ENCODE peak calls at places on chromosomes 7 and 10, in four cellular contexts. J is type B pancreatic cell, L is lower lobe of right lung, X is neural progenitor cell. K is an unnamed sample.

GRCh38 chr7:75937958-75938786 is 23.2 kb downstream of the POR start:
- DNase-seq in J (no peak), L (peak), X (peak), K (peak)

GRCh38 chr7:2738766-2739549 is 51.0 kb downstream of the AMZ1 start:
- DNase-seq in J (peak), L (no peak), X (no peak), K (no peak)

GRCh38 chr7:143393267-143394041 is 12.3 kb downstream of the ZYX start:
- DNase-seq in J (no peak), L (no peak), X (no peak), K (no peak)

GRCh38 chr7:492714-493065 is 27.0 kb downstream of the PDGFA start:
- DNase-seq in J (no peak), L (peak), X (no peak), K (peak)

GRCh38 chr10:90227259-90227658 is 525.9 kb downstream of the KIF20B start:
- DNase-seq in J (no peak), L (no peak), X (no peak), K (no peak)

GRCh38 chr10:122127943-122128342 is 139.0 kb downstream of the TACC2 start:
- DNase-seq in J (no peak), L (no peak), X (no peak), K (no peak)

GRCh38 chr10:7941576-7941975 is 112.9 kb upstream of the GATA3 start:
- DNase-seq in J (no peak), L (no peak), X (no peak), K (no peak)

GRCh38 chr10:133299224-133299623 is 9.4 kb downstream of the TUBGCP2 start:
- DNase-seq in J (no peak), L (no peak), X (no peak), K (no peak)

GRCh38 chr7:12921751-12922345 is 234.4 kb downstream of the ARL4A start:
- DNase-seq in J (no peak), L (no peak), X (no peak), K (no peak)

GRCh38 chr7:75854233-75854632 is 24.6 kb upstream of the RHBDD2 start:
- DNase-seq in J (no peak), L (peak), X (no peak), K (no peak)

GRCh38 chr10:59470570-59470969 is 108.2 kb upstream of the FAM13C start:
- DNase-seq in J (no peak), L (no peak), X (no peak), K (no peak)

GRCh38 chr7:4066626-4067475 is 615.2 kb upstream of the FOXK1 start:
- DNase-seq in J (peak), L (no peak), X (peak), K (no peak)

GRCh38 chr7:84331665-84332064 is 137.1 kb upstream of the SEMA3A start:
- DNase-seq in J (no peak), L (no peak), X (no peak), K (no peak)

GRCh38 chr10:73857446-73857845 is 16.9 kb downstream of the CAMK2G start:
- DNase-seq in J (no peak), L (no peak), X (no peak), K (no peak)

GRCh38 chr7:97014145-97014544 is 8.8 kb downstream of the DLX6 start:
- DNase-seq in J (no peak), L (no peak), X (no peak), K (no peak)

GRCh38 chr7:143288836-143289235 is 685 bp downstream of the CASP2 start:
- DNase-seq in J (no peak), L (no peak), X (peak), K (no peak)

GRCh38 chr7:140609646-140610045 is 31.0 kb downstream of the DENND2A start:
- DNase-seq in J (no peak), L (no peak), X (no peak), K (no peak)

GRCh38 chr10:86759073-86759672 is 2.8 kb downstream of the BMPR1A start:
- DNase-seq in J (no peak), L (no peak), X (no peak), K (no peak)

GRCh38 chr10:102300289-102300843 is 55.0 kb downstream of the GBF1 start:
- DNase-seq in J (no peak), L (no peak), X (no peak), K (no peak)

GRCh38 chr7:91771394-91771793 is 109.1 kb downstream of the MTERF1 start:
- DNase-seq in J (no peak), L (no peak), X (no peak), K (no peak)

GRCh38 chr10:68348265-68348741 is 15.6 kb upstream of the PBLD start:
- DNase-seq in J (no peak), L (no peak), X (peak), K (peak)

GRCh38 chr10:91010952-91011351 is 90.1 kb upstream of the ANKRD1 start:
- DNase-seq in J (no peak), L (no peak), X (no peak), K (no peak)

GRCh38 chr10:79250259-79250658 is 97.0 kb upstream of the PPIF start:
- DNase-seq in J (no peak), L (peak), X (no peak), K (no peak)

GRCh38 chr7:71165708-71166107 is 33.8 kb downstream of the GALNT17 start:
- DNase-seq in J (no peak), L (no peak), X (no peak), K (no peak)

GRCh38 chr7:158617737-158618128 is 30.1 kb upstream of the PTPRN2 start:
- DNase-seq in J (no peak), L (no peak), X (no peak), K (no peak)

GRCh38 chr10:13717936-13718772 is 131.4 kb downstream of the PRPF18 start:
- DNase-seq in J (no peak), L (peak), X (no peak), K (peak)

GRCh38 chr7:40746841-40747556 is 612.2 kb downstream of the SUGCT start:
- DNase-seq in J (no peak), L (no peak), X (no peak), K (no peak)

GRCh38 chr7:73734619-73735525 is 3.7 kb downstream of the ABHD11 start:
- DNase-seq in J (peak), L (peak), X (peak), K (peak)

GRCh38 chr10:119031496-119032059 is 2.1 kb downstream of the NANOS1 start:
- DNase-seq in J (no peak), L (no peak), X (no peak), K (no peak)

GRCh38 chr7:24963218-24963617 is 16.8 kb downstream of the OSBPL3 start:
- DNase-seq in J (no peak), L (peak), X (no peak), K (no peak)

GRCh38 chr7:13897825-13898224 is 91.6 kb downstream of the ETV1 start:
- DNase-seq in J (no peak), L (no peak), X (no peak), K (no peak)

GRCh38 chr7:64183126-64183742 is 23.8 kb upstream of the ZNF735 start:
- DNase-seq in J (no peak), L (peak), X (no peak), K (no peak)

GRCh38 chr10:62183442-62183841 is 85.2 kb downstream of the RTKN2 start:
- DNase-seq in J (no peak), L (no peak), X (no peak), K (no peak)

GRCh38 chr7:33516634-33517033 is 387.3 kb downstream of the BBS9 start:
- DNase-seq in J (no peak), L (no peak), X (no peak), K (no peak)

GRCh38 chr10:43380610-43381222 is 9.3 kb downstream of the FXYD4 start:
- DNase-seq in J (no peak), L (no peak), X (no peak), K (no peak)
- TF ChIP-seq CTCF in J (peak), L (no peak), X (peak), K (no peak)

GRCh38 chr7:108014747-108015682 is 12.1 kb upstream of the LAMB1 start:
- DNase-seq in J (no peak), L (no peak), X (no peak), K (no peak)

GRCh38 chr7:108018668-108019067 is 15.7 kb upstream of the LAMB1 start:
- DNase-seq in J (no peak), L (no peak), X (no peak), K (no peak)

GRCh38 chr7:108017776-108018151 is 14.8 kb upstream of the LAMB1 start:
- DNase-seq in J (no peak), L (no peak), X (no peak), K (no peak)

GRCh38 chr7:108015740-108016139 is 12.8 kb upstream of the LAMB1 start:
- DNase-seq in J (no peak), L (no peak), X (no peak), K (no peak)

DNA sequence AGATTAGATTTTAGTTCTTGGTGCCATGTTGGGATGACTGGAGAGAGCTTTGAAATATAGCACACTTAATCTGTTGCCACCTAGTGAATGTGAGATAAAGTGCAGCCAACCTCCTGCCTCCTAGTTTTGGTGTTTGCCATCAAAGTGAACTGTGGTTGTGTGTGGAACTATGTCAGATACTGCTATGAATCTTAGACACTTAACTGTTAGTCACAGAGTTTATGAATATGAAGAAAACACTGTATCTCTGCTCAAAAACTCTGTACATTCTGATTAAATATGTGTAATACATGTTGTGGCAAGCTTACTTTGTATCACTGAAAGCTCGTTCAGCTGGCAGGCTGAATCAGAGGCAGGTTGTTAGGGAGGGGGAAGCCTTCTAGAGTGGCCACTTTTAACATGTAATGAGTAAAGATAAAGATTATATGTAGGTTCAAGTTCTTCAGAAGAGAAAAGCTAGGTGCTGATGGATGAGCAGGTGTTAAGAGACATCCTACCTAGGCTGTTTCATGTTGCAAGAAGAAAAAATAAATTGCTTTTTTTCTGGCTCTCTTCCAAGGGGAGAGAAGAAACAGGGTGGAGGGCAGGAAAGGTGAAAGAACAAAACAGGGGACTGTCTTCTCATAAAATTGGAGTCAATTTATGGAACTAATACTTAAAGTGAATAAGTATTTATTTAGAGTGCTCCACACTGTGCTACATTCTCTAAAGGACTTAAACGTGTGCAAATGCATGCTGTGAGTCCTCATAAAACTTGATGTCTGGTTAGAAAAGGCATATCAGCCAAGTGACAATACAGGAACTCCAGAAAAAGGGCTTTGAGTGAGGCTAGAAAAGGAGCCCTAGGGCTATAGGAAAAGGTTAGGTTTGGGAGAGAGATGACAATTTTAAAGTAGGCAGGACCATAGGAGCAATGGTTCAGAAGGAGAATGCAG is 14.1 kb upstream of the LAMB1 start:
- DNase-seq in J (no peak), L (no peak), X (no peak), K (no peak)
- TF ChIP-seq CTCF in J (peak), L (peak), X (peak), K (peak)

GRCh38 chr10:48785796-48786195 is 101.1 kb downstream of the WDFY4 start:
- DNase-seq in J (no peak), L (no peak), X (no peak), K (no peak)
- TF ChIP-seq CTCF in J (no peak), L (no peak), X (no peak), K (no peak)

DNA sequence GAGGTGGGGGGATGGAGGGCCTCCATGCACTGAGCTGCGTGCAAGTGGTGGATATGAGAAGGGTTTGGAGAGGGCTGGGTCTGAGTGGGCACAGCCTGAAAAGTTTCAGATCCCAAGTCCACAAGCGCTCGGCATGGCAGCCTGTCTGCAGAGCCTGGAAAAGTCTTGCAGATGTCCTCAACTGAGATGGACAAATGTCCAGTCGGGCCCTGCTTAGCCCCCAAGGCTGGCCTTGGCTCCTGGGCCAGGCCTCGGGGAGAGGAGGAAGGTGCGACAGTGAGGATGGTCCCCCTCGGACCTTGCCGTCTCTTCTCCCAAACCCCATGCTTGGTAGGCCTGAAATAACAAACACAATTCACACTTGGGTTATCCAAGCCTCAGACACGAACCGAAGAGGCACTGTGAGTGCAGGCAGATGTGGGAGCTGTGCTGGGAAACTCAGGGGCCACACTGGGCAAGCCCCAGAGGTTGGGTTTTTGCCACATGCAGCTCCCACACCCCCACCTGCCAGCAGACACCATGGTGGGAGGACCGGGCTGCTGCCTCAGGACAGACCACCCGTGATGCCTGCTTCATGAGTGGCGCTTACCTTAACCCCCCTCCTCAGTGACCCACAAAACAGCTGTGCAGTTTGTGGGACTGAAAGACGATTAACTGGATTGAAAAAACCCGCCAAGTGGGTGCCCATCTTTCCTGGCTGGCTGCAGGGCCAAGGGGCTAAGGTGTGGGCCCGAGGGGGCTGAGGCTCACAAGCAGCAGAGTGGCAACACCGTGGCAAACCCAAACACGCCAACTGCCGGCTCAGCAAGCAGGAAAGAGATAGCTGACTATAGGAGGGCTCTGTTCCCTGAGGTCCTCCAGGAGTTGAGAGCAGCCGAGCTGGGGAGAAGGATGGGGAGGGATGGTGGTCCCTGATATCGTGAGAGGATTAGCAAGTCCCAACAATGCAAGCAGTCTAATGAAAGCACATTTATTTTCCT is 156.8 kb downstream of the RNF216 start:
- DNase-seq in J (no peak), L (no peak), X (no peak), K (no peak)
- TF ChIP-seq CTCF in J (no peak), L (no peak), X (no peak), K (no peak)

DNA sequence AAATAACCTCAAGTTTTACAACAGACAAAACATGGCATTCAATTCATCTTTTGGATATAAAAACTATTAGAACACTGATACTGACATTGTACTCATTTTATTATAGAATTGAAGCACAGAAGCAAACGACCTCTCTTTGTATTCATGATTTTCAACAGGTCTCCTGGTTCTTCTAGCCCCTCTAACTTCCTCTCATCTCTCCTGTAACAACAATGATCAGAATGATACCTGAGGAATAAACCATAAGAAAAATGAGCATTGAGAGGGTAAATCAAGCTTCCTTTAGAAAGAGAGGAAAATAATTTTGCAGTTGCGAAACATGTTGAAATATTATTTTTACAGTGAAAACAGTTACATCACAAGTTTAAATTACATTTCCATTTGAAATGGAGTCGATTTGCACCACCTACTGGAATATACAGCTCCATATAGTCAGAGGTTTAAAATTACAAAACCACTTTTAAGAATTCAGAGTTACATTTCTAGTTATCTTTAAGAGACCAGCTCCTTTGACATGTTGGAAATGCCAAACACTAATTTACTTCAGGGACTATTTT is 17.5 kb upstream of the TEX36 start:
- DNase-seq in J (no peak), L (no peak), X (no peak), K (no peak)
- TF ChIP-seq CTCF in J (peak), L (no peak), X (peak), K (no peak)

DNA sequence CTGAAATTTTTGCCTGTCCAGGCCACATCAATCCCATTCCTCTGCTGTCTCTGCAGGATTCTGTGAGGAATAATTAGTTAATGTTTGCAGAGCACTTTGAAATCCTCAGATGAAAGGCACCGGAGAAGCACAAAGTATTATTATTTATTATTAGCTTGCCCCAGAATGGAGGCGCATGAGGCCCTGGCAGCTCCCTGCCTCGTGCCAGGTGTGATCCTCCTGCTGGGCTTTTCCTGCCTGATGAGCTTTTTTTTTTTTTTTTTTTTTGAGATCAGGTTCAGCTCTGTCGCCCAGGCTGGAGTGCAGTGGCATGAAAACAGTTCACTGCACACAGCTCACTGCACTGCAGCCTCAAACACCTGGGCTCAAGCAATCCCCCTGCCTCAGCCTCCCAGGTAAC is 65.2 kb downstream of the TCF7L2 start:
- DNase-seq in J (no peak), L (no peak), X (no peak), K (no peak)
- TF ChIP-seq CTCF in J (no peak), L (no peak), X (no peak), K (no peak)